ENCODE peak calls at places on chromosomes 13 and 19, in eight cellular contexts. O is colonic mucosa; K is neural crest cell; C is mucosa of descending colon; N is activated CD8-positive, alpha-beta T cell treated with anti-CD3 and anti-CD28 coated beads for 36 hours; F is BE2C; R is pancreas; X is CD4-positive, alpha-beta T cell. Z is an unnamed sample.

GRCh38 chr19:40549007-40549708 is 27.5 kb upstream of the SHKBP1 start:
- DNase-seq in O (peak), K (peak), C (peak), N (peak), F (peak), R (peak), X (peak), Z (peak)

GRCh38 chr13:71998223-71998622 is 131.2 kb upstream of the DACH1 start:
- DNase-seq in O (no peak), K (no peak), C (no peak), N (no peak), F (no peak), R (no peak), X (no peak), Z (no peak)

GRCh38 chr13:89066868-89067466 is 1395.8 kb downstream of the SLITRK5 start:
- DNase-seq in O (peak), K (peak), C (peak), N (peak), F (peak), R (no peak), X (no peak), Z (no peak)

GRCh38 chr19:11390933-11391680 is 7.0 kb upstream of the EPOR start:
- DNase-seq in O (no peak), K (no peak), C (no peak), N (no peak), F (no peak), R (no peak), X (no peak), Z (no peak)

GRCh38 chr19:31562916-31563626 is 213.8 kb upstream of the TSHZ3 start:
- DNase-seq in O (no peak), K (no peak), C (no peak), N (no peak), F (no peak), R (no peak), X (no peak), Z (no peak)

GRCh38 chr19:14544977-14545715 is 15.8 kb downstream of the TECR start:
- DNase-seq in O (no peak), K (no peak), C (no peak), N (no peak), F (no peak), R (peak), X (no peak), Z (no peak)

GRCh38 chr19:861756-862528 is 2.5 kb downstream of the CFD start:
- DNase-seq in O (peak), K (peak), C (peak), N (peak), F (peak), R (peak), X (peak), Z (no peak)

GRCh38 chr19:44653977-44654784 is 10.5 kb downstream of the PVR start:
- DNase-seq in O (peak), K (peak), C (peak), N (peak), F (peak), R (peak), X (peak), Z (peak)

GRCh38 chr13:46747031-46747820 is 49.7 kb downstream of the ESD start:
- DNase-seq in O (no peak), K (no peak), C (no peak), N (no peak), F (no peak), R (no peak), X (no peak), Z (no peak)

GRCh38 chr13:86174632-86175031 is 375.4 kb upstream of the SLITRK6 start:
- DNase-seq in O (no peak), K (no peak), C (no peak), N (no peak), F (no peak), R (no peak), X (no peak), Z (no peak)

GRCh38 chr13:23411220-23411619 is 22.3 kb downstream of the SACS start:
- DNase-seq in O (no peak), K (no peak), C (no peak), N (no peak), F (no peak), R (no peak), X (no peak), Z (no peak)

GRCh38 chr13:113176292-113176691 is 17.8 kb downstream of the PROZ start:
- DNase-seq in O (peak), K (no peak), C (no peak), N (peak), F (no peak), R (no peak), X (no peak), Z (no peak)

GRCh38 chr13:26899153-26899552 is 138.6 kb upstream of the GPR12 start:
- DNase-seq in O (no peak), K (no peak), C (no peak), N (no peak), F (no peak), R (no peak), X (no peak), Z (no peak)

GRCh38 chr13:110330491-110331001 is 23.5 kb downstream of the COL4A2 start:
- DNase-seq in O (no peak), K (no peak), C (no peak), N (no peak), F (no peak), R (no peak), X (no peak), Z (no peak)

GRCh38 chr13:101291647-101292515 is 124.4 kb downstream of the NALCN start:
- DNase-seq in O (no peak), K (no peak), C (no peak), N (no peak), F (no peak), R (no peak), X (no peak), Z (no peak)

GRCh38 chr13:109389892-109390345 is 396.5 kb downstream of the IRS2 start:
- DNase-seq in O (no peak), K (no peak), C (no peak), N (no peak), F (no peak), R (no peak), X (no peak), Z (no peak)

GRCh38 chr13:104286566-104287290 is 1220.5 kb upstream of the SLC10A2 start:
- DNase-seq in O (no peak), K (no peak), C (no peak), N (no peak), F (no peak), R (no peak), X (no peak), Z (no peak)

GRCh38 chr13:41668130-41668757 is 210.9 kb downstream of the RGCC start:
- DNase-seq in O (peak), K (peak), C (peak), N (peak), F (peak), R (no peak), X (no peak), Z (peak)

GRCh38 chr19:36041831-36042230 is 9.2 kb upstream of the CLIP3 start:
- DNase-seq in O (no peak), K (no peak), C (no peak), N (no peak), F (no peak), R (no peak), X (no peak), Z (no peak)

GRCh38 chr19:53112286-53112685 is 9.1 kb upstream of the ZNF160 start:
- DNase-seq in O (no peak), K (no peak), C (no peak), N (no peak), F (no peak), R (no peak), X (no peak), Z (no peak)

GRCh38 chr13:41179593-41180250 is 14.6 kb downstream of the KBTBD7 start:
- DNase-seq in O (no peak), K (no peak), C (no peak), N (peak), F (no peak), R (no peak), X (no peak), Z (no peak)

GRCh38 chr13:33204130-33204927 is 81.2 kb downstream of the STARD13 start:
- DNase-seq in O (no peak), K (no peak), C (peak), N (no peak), F (peak), R (no peak), X (no peak), Z (no peak)

GRCh38 chr13:71056581-71056980 is 810.4 kb downstream of the DACH1 start:
- DNase-seq in O (no peak), K (no peak), C (no peak), N (no peak), F (no peak), R (no peak), X (no peak), Z (no peak)

GRCh38 chr19:56840452-56841193 is at the start of the genes PEG3 and ZIM2:
- DNase-seq in O (peak), K (no peak), C (peak), N (no peak), F (no peak), R (peak), X (no peak), Z (no peak)

GRCh38 chr13:106376411-106377112 is 158.9 kb downstream of the EFNB2 start:
- DNase-seq in O (no peak), K (no peak), C (no peak), N (peak), F (peak), R (no peak), X (no peak), Z (peak)

GRCh38 chr19:52221831-52222375 is 32.1 kb downstream of the PPP2R1A start:
- DNase-seq in O (no peak), K (no peak), C (no peak), N (no peak), F (no peak), R (no peak), X (no peak), Z (no peak)

GRCh38 chr19:49761625-49762311 is 1.3 kb downstream of the TSKS start:
- DNase-seq in O (no peak), K (no peak), C (no peak), N (peak), F (no peak), R (no peak), X (no peak), Z (no peak)

GRCh38 chr13:76813874-76814273 is 72.3 kb downstream of the KCTD12 start:
- DNase-seq in O (peak), K (no peak), C (peak), N (no peak), F (peak), R (no peak), X (no peak), Z (peak)

GRCh38 chr19:53088091-53088490 is 15.1 kb downstream of the ZNF160 start:
- DNase-seq in O (no peak), K (no peak), C (no peak), N (no peak), F (no peak), R (no peak), X (no peak), Z (no peak)

DNA sequence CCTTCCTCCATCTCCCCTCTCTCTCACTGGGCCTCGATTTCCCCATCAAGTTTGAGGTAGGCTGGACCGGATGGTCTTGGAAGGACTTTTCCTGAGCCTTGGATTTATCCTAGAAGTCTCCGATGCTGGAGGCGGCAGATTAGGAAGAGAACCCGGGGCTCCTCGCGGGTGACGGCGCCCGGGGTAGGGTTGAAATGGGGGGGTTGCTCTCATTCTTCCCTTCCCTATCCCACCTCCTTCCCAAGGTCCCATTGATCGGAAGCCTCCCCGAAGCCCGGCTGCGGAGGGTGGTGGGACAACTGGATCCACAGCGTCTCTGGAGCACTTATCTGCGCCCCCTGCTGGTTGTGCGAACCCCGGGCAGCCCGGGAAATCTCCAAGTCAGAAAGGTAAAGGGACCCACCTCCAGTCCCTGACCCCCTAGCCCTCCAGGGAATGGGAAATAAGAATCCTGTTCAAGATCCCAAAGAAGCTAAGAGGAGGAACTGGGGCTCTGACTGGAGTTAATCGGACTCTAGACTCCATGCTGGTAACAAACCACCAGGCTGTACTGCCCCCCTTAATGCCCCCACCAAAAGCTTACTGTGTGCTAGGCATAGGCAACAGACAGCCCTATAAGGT is 812 bp downstream of the QPCTL start:
- DNase-seq in O (peak), K (peak), C (peak), N (peak), F (peak), R (peak), X (peak), Z (peak)
- TF ChIP-seq CTCF in O (peak), K (peak), C (peak), N (peak), F (peak), R (peak), X (peak), Z (peak)

DNA sequence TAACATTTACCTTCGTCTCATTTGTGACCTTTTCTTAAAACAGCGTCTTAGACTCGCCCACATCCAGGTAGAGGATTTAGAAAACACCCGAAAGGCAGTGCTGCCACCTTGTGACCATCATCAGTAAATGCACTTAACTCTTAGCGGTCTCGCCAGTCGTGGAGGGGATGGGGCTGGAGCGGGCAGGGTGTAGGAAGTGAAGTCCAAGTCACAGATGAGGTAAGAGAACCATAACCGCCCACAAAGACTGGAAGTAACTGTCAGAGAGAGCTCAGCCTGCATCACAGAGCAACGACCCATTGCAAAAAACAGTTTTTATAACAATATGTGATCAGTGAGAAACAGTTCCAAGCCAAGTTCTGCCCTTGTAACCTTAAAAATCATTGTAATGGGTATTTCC is 10.7 kb upstream of the CEACAM3 start:
- DNase-seq in O (peak), K (peak), C (peak), N (peak), F (peak), R (no peak), X (peak), Z (peak)
- TF ChIP-seq CTCF in O (peak), K (peak), C (peak), N (peak), F (peak), R (peak), X (peak), Z (peak)

GRCh38 chr19:46825731-46826055 is 25.0 kb downstream of the AP2S1 start:
- DNase-seq in O (no peak), K (no peak), C (no peak), N (no peak), F (no peak), R (no peak), X (no peak), Z (no peak)

GRCh38 chr19:46823049-46823448 is 27.6 kb downstream of the AP2S1 start:
- DNase-seq in O (no peak), K (no peak), C (no peak), N (no peak), F (no peak), R (no peak), X (no peak), Z (no peak)

GRCh38 chr19:46828484-46828883 is 22.2 kb downstream of the AP2S1 start:
- DNase-seq in O (no peak), K (no peak), C (no peak), N (peak), F (no peak), R (no peak), X (no peak), Z (no peak)

GRCh38 chr19:46821512-46822359 is 28.9 kb downstream of the AP2S1 start:
- DNase-seq in O (peak), K (no peak), C (peak), N (peak), F (no peak), R (peak), X (peak), Z (no peak)

DNA sequence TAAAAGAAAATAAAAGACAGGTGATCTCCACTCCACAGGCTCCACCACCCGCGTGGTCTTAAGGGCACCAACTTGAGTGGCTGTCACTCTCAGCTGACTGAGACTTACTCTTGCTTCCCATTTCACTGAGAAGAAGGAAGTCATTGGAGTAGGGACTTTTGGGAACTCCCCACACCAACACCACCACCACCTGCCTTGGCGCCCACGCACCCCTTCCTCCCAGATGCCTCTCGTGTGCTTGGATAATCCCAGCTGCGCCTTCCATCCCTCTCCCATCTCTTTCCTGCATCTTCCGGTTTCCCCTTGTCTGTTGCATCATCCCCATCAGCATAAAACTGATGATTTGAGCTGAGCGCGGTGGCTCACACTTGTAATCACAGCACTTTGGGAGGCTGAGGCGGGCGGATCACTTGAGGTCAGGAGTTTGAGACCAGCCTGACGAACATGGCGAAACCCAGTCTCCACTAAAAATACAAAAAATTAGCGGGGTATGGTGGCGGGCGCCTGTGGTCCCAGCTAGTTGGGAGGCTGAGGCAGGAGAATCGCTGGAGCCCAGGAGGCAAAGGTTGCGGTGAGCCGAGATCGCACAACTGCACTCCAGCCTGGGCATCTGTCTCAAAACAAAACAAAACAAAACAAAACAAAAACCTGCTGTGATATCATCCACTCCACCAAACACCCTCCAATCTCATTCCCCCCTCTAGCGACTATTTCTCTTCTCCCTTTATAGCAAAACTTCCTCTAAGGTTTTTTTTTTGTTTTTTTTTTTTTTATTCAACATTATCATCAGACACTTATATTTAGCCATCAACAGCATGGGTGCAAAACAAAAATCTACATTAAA is 25.5 kb downstream of the AP2S1 start:
- DNase-seq in O (no peak), K (no peak), C (no peak), N (no peak), F (no peak), R (no peak), X (no peak), Z (no peak)
- TF ChIP-seq CTCF in O (no peak), K (no peak), C (no peak), N (no peak), F (no peak), R (no peak), X (no peak), Z (no peak)

GRCh38 chr13:42878721-42879120 is 97.3 kb downstream of the FAM216B start:
- DNase-seq in O (no peak), K (no peak), C (no peak), N (no peak), F (no peak), R (no peak), X (no peak), Z (no peak)

GRCh38 chr13:42885325-42885724 is 103.9 kb downstream of the FAM216B start:
- DNase-seq in O (no peak), K (no peak), C (no peak), N (no peak), F (no peak), R (no peak), X (no peak), Z (no peak)

GRCh38 chr13:42883142-42883541 is 101.8 kb downstream of the FAM216B start:
- DNase-seq in O (no peak), K (no peak), C (no peak), N (no peak), F (no peak), R (no peak), X (no peak), Z (no peak)

GRCh38 chr13:42880241-42880640 is 98.9 kb downstream of the FAM216B start:
- DNase-seq in O (no peak), K (no peak), C (no peak), N (no peak), F (no peak), R (no peak), X (no peak), Z (no peak)

GRCh38 chr13:42883771-42884170 is 102.4 kb downstream of the FAM216B start:
- DNase-seq in O (peak), K (no peak), C (peak), N (no peak), F (peak), R (no peak), X (no peak), Z (peak)
- TF ChIP-seq CTCF in O (no peak), K (no peak), C (no peak), N (no peak), F (peak), R (no peak), X (no peak), Z (no peak)